ENCODE peak calls at places on chromosome 14, in nine cellular contexts. L is cardiac muscle cell; E is stomach; K is CD8-positive, alpha-beta memory T cell; C is H1; A is PC-9; O is pancreas; Q is left ventricle myocardium inferior; T is ascending aorta. Y is an unnamed sample.
A peak's percentile ranks its signal among the peaks of the same experiment; 100 is the strongest.

GRCh38 chr14:23725980-23726746 is 90.0 kb downstream of the DHRS2 start:
- DNase-seq in L (no peak), E (no peak), K (no peak), C (no peak), A (peak; percentile 94), O (no peak), Q (no peak), T (no peak), Y (no peak)

GRCh38 chr14:62001988-62002387 is 239.8 kb downstream of the SNAPC1 start:
- DNase-seq in L (no peak), E (no peak), K (no peak), C (no peak), A (no peak), O (no peak), Q (no peak), T (no peak), Y (no peak)

GRCh38 chr14:105281354-105282097 is 19.3 kb downstream of the BRF1 start:
- DNase-seq in L (peak; percentile 61), E (no peak), K (peak; percentile 35), C (no peak), A (no peak), O (no peak), Q (no peak), T (no peak), Y (no peak)

GRCh38 chr14:23025181-23025788 is 9.4 kb downstream of the PSMB5 start:
- DNase-seq in L (no peak), E (no peak), K (no peak), C (no peak), A (no peak), O (no peak), Q (no peak), T (no peak), Y (no peak)

GRCh38 chr14:81423504-81423903 is 23.4 kb upstream of the STON2 start:
- DNase-seq in L (no peak), E (no peak), K (no peak), C (no peak), A (no peak), O (no peak), Q (peak; percentile 50), T (no peak), Y (no peak)

GRCh38 chr14:40273417-40273816 is 841.2 kb upstream of the FBXO33 start:
- DNase-seq in L (no peak), E (no peak), K (no peak), C (no peak), A (no peak), O (no peak), Q (no peak), T (no peak), Y (no peak)

GRCh38 chr14:69999246-69999645 is 120.0 kb downstream of the SMOC1 start:
- DNase-seq in L (no peak), E (peak; percentile 77), K (no peak), C (no peak), A (peak; percentile 84), O (peak; percentile 80), Q (no peak), T (no peak), Y (peak; percentile 76)

GRCh38 chr14:103081951-103082350 is 2.1 kb upstream of the LBHD2 start:
- DNase-seq in L (no peak), E (no peak), K (no peak), C (no peak), A (no peak), O (no peak), Q (no peak), T (no peak), Y (no peak)

GRCh38 chr14:35146711-35147149 is 24.4 kb downstream of the PRORP start:
- DNase-seq in L (no peak), E (no peak), K (no peak), C (no peak), A (no peak), O (no peak), Q (no peak), T (no peak), Y (no peak)

GRCh38 chr14:53528114-53528513 is 375.0 kb upstream of the DDHD1 start:
- DNase-seq in L (no peak), E (no peak), K (no peak), C (no peak), A (no peak), O (no peak), Q (no peak), T (no peak), Y (no peak)

GRCh38 chr14:69713127-69713800 is 53.7 kb upstream of the SRSF5 start:
- DNase-seq in L (peak; percentile 45), E (peak; percentile 65), K (no peak), C (no peak), A (no peak), O (peak; percentile 54), Q (no peak), T (no peak), Y (no peak)

GRCh38 chr14:39217214-39217879 is 16.4 kb upstream of the MIA2 start:
- DNase-seq in L (no peak), E (no peak), K (no peak), C (no peak), A (peak; percentile 81), O (no peak), Q (no peak), T (no peak), Y (no peak)

GRCh38 chr14:60805881-60806569 is 71.5 kb downstream of the MNAT1 start:
- DNase-seq in L (no peak), E (no peak), K (no peak), C (no peak), A (no peak), O (no peak), Q (no peak), T (no peak), Y (no peak)

GRCh38 chr14:96261053-96261452 is 5.0 kb downstream of the BDKRB1 start:
- DNase-seq in L (no peak), E (no peak), K (no peak), C (no peak), A (no peak), O (no peak), Q (no peak), T (no peak), Y (no peak)

DNA sequence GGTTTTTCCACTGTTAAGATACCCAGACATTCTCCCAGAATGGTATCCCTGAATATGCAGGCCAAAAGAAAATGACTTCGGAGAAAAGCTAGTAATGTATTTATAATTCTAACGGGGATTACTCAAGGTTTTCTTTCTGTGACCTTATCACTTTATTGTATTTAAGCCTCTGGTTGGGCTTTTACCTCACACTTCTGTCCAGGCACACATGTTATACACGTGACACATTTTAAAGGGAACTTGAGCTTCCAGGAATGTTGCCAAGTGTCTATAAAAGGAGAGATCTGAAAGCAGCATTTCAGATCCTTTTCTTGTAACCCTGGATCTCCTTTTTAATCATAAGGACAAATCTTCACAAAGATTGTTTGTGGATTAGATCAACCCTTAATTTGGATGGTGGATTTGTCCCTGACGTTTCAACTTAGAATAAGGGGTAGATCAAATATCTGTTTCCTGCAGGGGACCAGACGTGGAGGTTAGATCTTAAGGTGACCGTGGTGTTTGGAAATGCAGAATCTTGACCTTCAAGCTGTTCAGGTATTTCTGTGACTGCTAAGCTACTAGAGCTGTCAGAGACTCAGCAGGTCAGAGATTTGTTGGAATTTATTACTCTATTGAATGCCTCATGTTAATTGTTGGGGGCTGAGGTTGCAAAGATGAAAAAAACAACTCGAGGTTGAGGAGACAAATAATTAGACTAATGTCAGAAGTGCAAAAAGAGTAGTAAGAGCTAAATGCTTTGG is 1.5 kb downstream of the CIPC start:
- DNase-seq in L (no peak), E (no peak), K (no peak), C (no peak), A (peak; percentile 48), O (no peak), Q (no peak), T (no peak), Y (no peak)
- H3K27ac ChIP-seq in L (peak overlapping the region; percentile 48), E (peak overlapping the region; percentile 98), K (no peak overlapping the region), C (no peak overlapping the region), A (no peak overlapping the region), O (peak overlapping the region; percentile 79), Q (peak overlapping the region; percentile 98), T (peak overlapping the region; percentile 96), Y (no peak overlapping the region)

GRCh38 chr14:99730876-99731351 is 46.8 kb downstream of the CYP46A1 start:
- DNase-seq in L (no peak), E (no peak), K (no peak), C (no peak), A (no peak), O (no peak), Q (peak; percentile 15), T (peak; percentile 5), Y (peak; percentile 34)
- H3K4me3 ChIP-seq in L (no peak overlapping the region), E (no peak overlapping the region), K (no peak overlapping the region), C (peak overlapping the region; percentile 47), A (no peak overlapping the region), O (no peak overlapping the region), Q (peak overlapping the region; percentile 70), T (no peak overlapping the region), Y (no peak overlapping the region)

GRCh38 chr14:64388533-64389243 is 535 bp downstream of the MTHFD1 start:
- DNase-seq in L (peak; percentile 46), E (peak; percentile 38), K (no peak), C (no peak), A (peak; percentile 47), O (no peak), Q (peak; percentile 19), T (no peak), Y (peak; percentile 43)
- H3K4me1 ChIP-seq in L (peaks cover 7% of the 10 kb centered on the region), E (peaks cover 28% of the 10 kb centered on the region), K (peaks cover 18% of the 10 kb centered on the region), C (peaks cover 11% of the 10 kb centered on the region), A (peaks cover 23% of the 10 kb centered on the region), O (no peaks in the 10 kb centered on the region), Q (peaks cover 25% of the 10 kb centered on the region), T (peaks cover 16% of the 10 kb centered on the region), Y (peaks cover 15% of the 10 kb centered on the region)

GRCh38 chr14:100192250-100192671 is 32.8 kb upstream of the DEGS2 start:
- DNase-seq in L (no peak), E (no peak), K (no peak), C (no peak), A (no peak), O (peak; percentile 58), Q (peak; percentile 20), T (no peak), Y (peak; percentile 5)
- H3K27ac ChIP-seq in L (peak overlapping the region; percentile 80), E (peak overlapping the region; percentile 90), K (peak overlapping the region; percentile 75), C (no peak overlapping the region), A (peak overlapping the region; percentile 51), O (peak overlapping the region; percentile 80), Q (peak overlapping the region; percentile 96), T (peak overlapping the region; percentile 84), Y (peak overlapping the region; percentile 68)

DNA sequence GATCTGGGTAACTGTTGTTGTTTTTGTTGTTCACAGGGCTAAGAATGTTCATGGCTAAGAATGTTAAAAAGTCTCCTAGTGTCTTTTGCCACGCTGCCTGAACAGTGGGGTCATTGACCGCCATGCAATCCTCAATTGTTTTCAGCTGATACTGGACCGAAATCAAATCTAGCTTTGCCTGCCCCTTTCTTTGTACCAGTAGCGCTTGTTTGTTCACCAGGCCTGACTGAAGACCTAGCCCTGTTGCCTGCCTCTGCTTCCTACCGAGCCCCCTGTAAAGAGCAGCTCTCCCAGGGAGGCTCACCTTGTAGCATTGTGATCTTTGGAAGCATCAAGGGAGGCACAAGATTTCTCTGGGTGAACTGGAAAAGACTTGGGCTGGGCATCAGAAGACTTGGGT is 6.7 kb downstream of the PSEN1 start:
- DNase-seq in L (no peak), E (no peak), K (no peak), C (no peak), A (no peak), O (no peak), Q (no peak), T (no peak), Y (no peak)
- H3K4me3 ChIP-seq in L (no peak overlapping the region), E (no peak overlapping the region), K (no peak overlapping the region), C (no peak overlapping the region), A (no peak overlapping the region), O (no peak overlapping the region), Q (no peak overlapping the region), T (no peak overlapping the region), Y (no peak overlapping the region)

DNA sequence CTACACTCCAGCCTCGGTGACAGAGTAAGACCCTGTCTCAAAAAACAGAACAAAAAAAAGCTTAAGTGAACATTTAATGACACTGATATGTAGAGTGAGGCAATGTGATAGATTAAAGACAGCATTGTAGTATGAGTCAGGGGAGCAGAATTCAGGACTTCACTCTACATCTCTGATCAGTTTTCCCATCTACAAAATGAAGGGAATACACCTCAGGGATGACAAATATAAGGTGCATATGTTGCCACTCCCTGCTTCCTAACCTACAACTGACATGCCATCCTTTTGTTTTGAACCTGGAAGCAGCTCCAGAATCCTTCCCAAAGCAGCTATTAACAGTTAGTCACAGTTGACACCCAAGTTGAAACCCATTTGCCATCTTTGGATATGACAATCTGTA is 30.9 kb upstream of the STRN3 start:
- DNase-seq in L (no peak), E (no peak), K (no peak), C (no peak), A (no peak), O (no peak), Q (no peak), T (no peak), Y (no peak)
- H3K4me1 ChIP-seq in L (no peaks in the 10 kb centered on the region), E (peaks cover 9% of the 10 kb centered on the region), K (no peaks in the 10 kb centered on the region), C (peaks cover 6% of the 10 kb centered on the region), A (peaks cover 12% of the 10 kb centered on the region), O (no peaks in the 10 kb centered on the region), Q (peaks cover 28% of the 10 kb centered on the region), T (no peaks in the 10 kb centered on the region), Y (peaks cover 7% of the 10 kb centered on the region)

Y was measured in SJSA1.